ENCODE peak calls at places on chromosomes 4 and X, in four cellular contexts. E, O, K and Z are unnamed samples.

GRCh38 chrX:42247241-42247640 is 323.9 kb upstream of the CASK start:
- DNase-seq in E (no peak), K (no peak), O (no peak), Z (no peak)

GRCh38 chr4:13640149-13640671 is 12.7 kb upstream of the BOD1L1 start:
- DNase-seq in E (no peak), O (no peak), K (no peak), Z (no peak)

GRCh38 chrX:30343206-30343605 is 34.0 kb upstream of the NR0B1 start:
- DNase-seq in O (no peak), E (no peak), K (no peak), Z (no peak)

GRCh38 chrX:154032653-154033052 is 13.0 kb upstream of the IRAK1 start:
- DNase-seq in K (no peak), O (no peak), E (no peak), Z (no peak)

GRCh38 chrX:130173190-130173895 is 1.6 kb downstream of the RAB33A start:
- DNase-seq in K (peak), O (peak), E (peak), Z (peak)

GRCh38 chr4:104488151-104488550 is 6.5 kb downstream of the CXXC4 start:
- DNase-seq in E (no peak), K (no peak), O (no peak), Z (no peak)

GRCh38 chrX:134670241-134670811 is 12.1 kb upstream of the PLAC1 start:
- DNase-seq in O (no peak), E (no peak), K (no peak), Z (peak)

GRCh38 chr4:168610911-168611530 is 114.2 kb downstream of the PALLD start:
- DNase-seq in O (no peak), E (no peak), K (no peak), Z (no peak)

GRCh38 chr4:96916731-96917130 is 1076.8 kb downstream of the PDHA2 start:
- DNase-seq in K (no peak), O (no peak), E (no peak), Z (no peak)

GRCh38 chr4:87824352-87824751 is 8.4 kb upstream of the MEPE start:
- DNase-seq in K (no peak), E (no peak), O (no peak), Z (no peak)

GRCh38 chr4:150158041-150158440 is 79.8 kb downstream of the DCLK2 start:
- DNase-seq in K (no peak), O (no peak), E (no peak), Z (no peak)

GRCh38 chr4:139559095-139559490 is 3.1 kb upstream of the SETD7 start:
- DNase-seq in K (no peak), O (no peak), E (peak), Z (no peak)

GRCh38 chr4:173333658-173334084 is 487 bp downstream of the HMGB2 start:
- DNase-seq in K (peak), E (peak), O (peak), Z (peak)

GRCh38 chr4:83890231-83890630 is 354.3 kb downstream of the GPAT3 start:
- DNase-seq in E (no peak), O (no peak), K (no peak), Z (peak)

GRCh38 chrX:120999413-120999812 is 13.9 kb upstream of the CT47A1 start:
- DNase-seq in E (no peak), O (no peak), K (no peak), Z (no peak)

GRCh38 chr4:71212216-71212615 is 126.6 kb upstream of the SLC4A4 start:
- DNase-seq in K (no peak), O (no peak), E (no peak), Z (no peak)

GRCh38 chr4:37644962-37645361 is 41.2 kb downstream of the RELL1 start:
- DNase-seq in O (no peak), K (no peak), E (peak), Z (no peak)

GRCh38 chr4:37651781-37652377 is 34.3 kb downstream of the RELL1 start:
- DNase-seq in O (no peak), E (no peak), K (no peak), Z (no peak)

GRCh38 chr4:37645736-37646135 is 40.4 kb downstream of the RELL1 start:
- DNase-seq in K (no peak), E (no peak), O (no peak), Z (no peak)

GRCh38 chr4:37646237-37646636 is 39.9 kb downstream of the RELL1 start:
- DNase-seq in K (no peak), E (no peak), O (no peak), Z (no peak)

GRCh38 chr4:37648084-37648817 is 37.9 kb downstream of the RELL1 start:
- DNase-seq in K (no peak), O (peak), E (peak), Z (peak)
- H3K27ac ChIP-seq in K (no peak), O (no peak), E (no peak), Z (peak)

GRCh38 chrX:17788439-17788838 is 51.1 kb downstream of the SCML1 start:
- DNase-seq in O (peak), E (peak), K (peak), Z (peak)

GRCh38 chrX:17792842-17793241 is 55.5 kb downstream of the SCML1 start:
- DNase-seq in K (no peak), E (no peak), O (no peak), Z (no peak)

GRCh38 chrX:17788956-17789562 is 51.8 kb downstream of the SCML1 start:
- DNase-seq in O (no peak), E (no peak), K (no peak), Z (no peak)

GRCh38 chrX:17787557-17787956 is 50.3 kb downstream of the SCML1 start:
- DNase-seq in K (no peak), E (no peak), O (no peak), Z (no peak)
- H3K27ac ChIP-seq in K (no peak), E (no peak), O (no peak), Z (no peak)

GRCh38 chrX:10034740-10035260 is 67.6 kb downstream of the CLDN34 start:
- DNase-seq in O (no peak), K (no peak), E (no peak), Z (no peak)

GRCh38 chrX:10032147-10032546 is 65.0 kb downstream of the CLDN34 start:
- DNase-seq in K (no peak), O (no peak), E (no peak), Z (no peak)

GRCh38 chrX:10031743-10032142 is 64.6 kb downstream of the CLDN34 start:
- DNase-seq in O (no peak), K (no peak), E (no peak), Z (no peak)

GRCh38 chrX:10030570-10030969 is 63.4 kb downstream of the CLDN34 start:
- DNase-seq in K (no peak), O (no peak), E (no peak), Z (no peak)

DNA sequence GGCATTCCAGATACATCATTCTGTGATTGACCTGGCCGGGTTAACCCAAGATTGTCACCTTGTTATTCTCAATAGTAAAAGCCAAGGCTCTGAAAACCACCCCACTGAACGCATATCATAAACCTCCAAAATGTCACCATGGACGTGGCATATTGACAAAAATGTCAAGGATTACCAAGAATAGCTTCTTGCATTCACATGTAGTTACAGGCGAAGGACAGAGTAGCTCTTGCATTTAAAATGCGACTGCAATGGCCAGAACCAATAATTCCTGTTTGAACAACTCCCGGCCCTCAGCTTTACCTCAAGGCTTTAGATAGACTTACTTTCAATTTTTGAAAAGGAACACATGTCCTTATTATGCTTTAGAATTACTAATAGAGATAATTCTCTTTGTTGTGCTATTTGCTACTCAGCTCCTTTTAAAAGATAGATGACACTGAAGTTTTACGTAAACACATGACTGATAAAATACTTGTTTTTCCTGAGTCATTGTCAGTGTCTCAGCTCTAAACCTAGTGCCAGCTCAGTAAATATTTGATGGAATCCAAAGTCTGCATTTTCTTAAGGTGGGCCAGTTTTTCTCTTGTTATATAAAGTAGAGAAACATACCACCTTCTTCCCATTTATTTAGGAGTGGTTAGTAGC is 66.3 kb downstream of the CLDN34 start:
- DNase-seq in E (no peak), O (no peak), K (no peak), Z (no peak)
- H3K27ac ChIP-seq in E (peak), O (peak), K (no peak), Z (no peak)

GRCh38 chrX:39164212-39164611 is 363.0 kb downstream of the MID1IP1 start:
- DNase-seq in O (no peak), K (no peak), E (no peak), Z (no peak)
- H3K27ac ChIP-seq in O (no peak), K (no peak), E (no peak), Z (no peak)

GRCh38 chrX:115649461-115650063 is 88.6 kb downstream of the PLS3 start:
- DNase-seq in O (no peak), E (no peak), K (no peak), Z (no peak)

GRCh38 chrX:115650449-115650848 is 89.5 kb downstream of the PLS3 start:
- DNase-seq in O (no peak), E (no peak), K (no peak), Z (no peak)

GRCh38 chrX:115652221-115652620 is 91.2 kb downstream of the PLS3 start:
- DNase-seq in E (no peak), O (no peak), K (no peak), Z (no peak)

GRCh38 chrX:115650916-115651315 is 89.9 kb downstream of the PLS3 start:
- DNase-seq in E (no peak), K (no peak), O (peak), Z (peak)
- H3K27ac ChIP-seq in E (no peak), K (no peak), O (no peak), Z (no peak)

GRCh38 chr4:3294401-3295241 is 1.8 kb downstream of the RGS12 start:
- DNase-seq in O (no peak), K (no peak), E (no peak), Z (peak)
- H3K27ac ChIP-seq in O (no peak), K (no peak), E (no peak), Z (no peak)

GRCh38 chr4:76872556-76872955 is 25.4 kb downstream of the SOWAHB start:
- DNase-seq in O (no peak), E (no peak), K (no peak), Z (no peak)

GRCh38 chr4:76866641-76867040 is 31.3 kb downstream of the SOWAHB start:
- DNase-seq in E (no peak), O (no peak), K (no peak), Z (no peak)

GRCh38 chr4:76867880-76868655 is 29.9 kb downstream of the SOWAHB start:
- DNase-seq in O (no peak), K (no peak), E (no peak), Z (no peak)

GRCh38 chr4:76867377-76867776 is 30.6 kb downstream of the SOWAHB start:
- DNase-seq in K (no peak), O (no peak), E (no peak), Z (no peak)
- H3K27ac ChIP-seq in K (no peak), O (no peak), E (no peak), Z (no peak)

GRCh38 chr4:187995322-187996207 is at the start of gene ZFP42:
- DNase-seq in O (no peak), K (no peak), E (no peak), Z (no peak)
- H3K27ac ChIP-seq in O (no peak), K (no peak), E (no peak), Z (no peak)